ENCODE peak calls at places on chromosomes 11 and 22, in four cellular contexts. D is osteoblast, M is PC-3, N is mesenchymal stem cell. Y is an unnamed sample.
A peak's percentile ranks its signal among the peaks of the same experiment; 100 is the strongest.

GRCh38 chr11:27718853-27719574 is 18.8 kb upstream of the BDNF start:
- DNase-seq in D (peak; percentile 90), M (peak; percentile 47), N (peak; percentile 82), Y (peak; percentile 51)

GRCh38 chr11:88415495-88415894 is 78.0 kb upstream of the CTSC start:
- DNase-seq in D (no peak), M (no peak), N (no peak), Y (no peak)

GRCh38 chr11:115215694-115216615 is 288.3 kb downstream of the CADM1 start:
- DNase-seq in D (no peak), M (no peak), N (peak; percentile 13), Y (no peak)

GRCh38 chr11:122367809-122368231 is 251.8 kb upstream of the BLID start:
- DNase-seq in D (no peak), M (no peak), N (peak; percentile 17), Y (peak; percentile 85)

GRCh38 chr11:57761301-57762234 is at the start of gene CTNND1:
- DNase-seq in D (peak; percentile 96), M (peak; percentile 98), N (peak; percentile 99), Y (peak; percentile 99)

GRCh38 chr11:131975624-131976420 is 605.4 kb downstream of the NTM start:
- DNase-seq in D (no peak), M (no peak), N (no peak), Y (no peak)

GRCh38 chr11:130525307-130525706 is 76.9 kb downstream of the ADAMTS15 start:
- DNase-seq in D (no peak), M (no peak), N (no peak), Y (no peak)

GRCh38 chr11:21948876-21949275 is 244.0 kb upstream of the ANO5 start:
- DNase-seq in D (no peak), M (peak; percentile 6), N (no peak), Y (no peak)

GRCh38 chr11:46837860-46838259 is 8.2 kb downstream of the CKAP5 start:
- DNase-seq in D (no peak), M (no peak), N (no peak), Y (no peak)

GRCh38 chr11:3838504-3838903 is 2.3 kb downstream of the RHOG start:
- DNase-seq in D (no peak), M (no peak), N (no peak), Y (no peak)

GRCh38 chr11:3840289-3840869 is 380 bp downstream of the RHOG start:
- DNase-seq in D (peak; percentile 72), M (no peak), N (no peak), Y (no peak)

GRCh38 chr11:3837793-3838192 is 3.0 kb downstream of the RHOG start:
- DNase-seq in D (peak; percentile 66), M (no peak), N (no peak), Y (no peak)

GRCh38 chr11:3841426-3842304 is 906 bp upstream of the RHOG start:
- DNase-seq in D (peak; percentile 96), M (peak; percentile 83), N (peak; percentile 90), Y (peak; percentile 88)

GRCh38 chr11:3840870-3841425 is at the start of gene RHOG:
- DNase-seq in D (peak; percentile 99), M (peak; percentile 57), N (peak; percentile 92), Y (peak; percentile 76)
- H2AFZ ChIP-seq in D (peak within 1 kb of the TSS; percentile 85), M (peak within 1 kb of the TSS; percentile 82), N (peak within 1 kb of the TSS; percentile 73), Y (peak within 1 kb of the TSS; percentile 54)

GRCh38 chr11:106446961-106447360 is 369.5 kb downstream of the AASDHPPT start:
- DNase-seq in D (no peak), M (peak; percentile 3), N (peak; percentile 33), Y (no peak)
- H2AFZ ChIP-seq in D (peak overlapping the region; percentile 77), M (peak overlapping the region; percentile 36), N (no peak overlapping the region), Y (peak overlapping the region; percentile 56)

DNA sequence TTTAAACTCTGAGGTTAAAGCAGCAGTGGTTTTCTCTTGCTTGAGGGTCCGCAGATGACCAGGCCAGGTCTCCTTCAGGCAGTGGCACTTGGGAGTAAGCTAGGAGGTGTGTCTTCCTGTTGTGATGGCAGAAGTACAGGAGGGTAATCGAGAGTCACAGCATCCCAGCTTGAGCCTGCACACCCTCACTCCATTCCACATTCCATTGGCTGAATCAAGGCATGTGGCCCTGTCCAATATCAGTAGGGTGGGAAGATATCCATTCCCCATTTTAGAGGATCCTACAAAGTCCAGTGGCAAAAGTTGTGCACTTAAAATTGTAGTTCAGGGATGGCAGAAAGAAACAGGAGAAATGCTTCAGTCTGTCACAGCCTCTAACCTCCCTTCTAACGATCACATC is 23.3 kb downstream of the OSBP2 start:
- DNase-seq in D (no peak), M (no peak), N (no peak), Y (no peak)
- H2AFZ ChIP-seq in D (no peak overlapping the region), M (no peak overlapping the region), N (no peak overlapping the region), Y (no peak overlapping the region)

GRCh38 chr11:105611837-105612480 is 2.1 kb downstream of the GRIA4 start:
- DNase-seq in D (no peak), M (no peak), N (peak; percentile 13), Y (no peak)
- H2AFZ ChIP-seq in D (no peak overlapping the region), M (no peak overlapping the region), N (no peak overlapping the region), Y (no peak overlapping the region)

DNA sequence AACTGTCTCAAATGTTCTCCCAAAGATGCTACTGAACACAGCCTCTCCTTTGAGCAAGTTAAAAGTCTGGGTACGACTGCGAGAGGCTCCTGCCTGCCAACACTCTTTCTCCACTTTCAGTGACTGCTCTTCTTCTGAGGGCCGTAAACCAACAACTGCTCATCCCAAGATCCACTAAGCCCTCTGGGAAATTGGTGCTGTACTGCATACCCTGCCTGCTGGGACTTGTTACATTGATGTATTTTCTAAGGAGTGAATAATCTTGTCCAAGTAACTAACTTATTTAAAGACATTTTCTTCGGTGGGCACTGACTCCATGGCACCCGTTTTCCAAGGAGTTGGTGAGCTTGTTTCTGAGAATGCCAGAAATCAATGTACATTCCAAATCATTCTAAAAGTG is 87.2 kb downstream of the ZNF280B start:
- DNase-seq in D (no peak), M (no peak), N (no peak), Y (no peak)
- H2AFZ ChIP-seq in D (no peak overlapping the region), M (no peak overlapping the region), N (no peak overlapping the region), Y (no peak overlapping the region)